ENCODE peak calls at places on chromosomes 13 and 19, in nine cellular contexts. E, T, V, O, Q, N, B, R and G are unnamed samples.

GRCh38 chr13:28410096-28410495 is 84.8 kb downstream of the FLT1 start:
- DNase-seq in E (no peak), T (no peak), V (no peak), O (no peak), Q (no peak), N (no peak), B (no peak), R (no peak), G (no peak)

GRCh38 chr13:51585234-51585672 is 991 bp downstream of the WDFY2 start:
- DNase-seq in E (no peak), T (no peak), V (no peak), O (no peak), Q (no peak), N (no peak), B (no peak), R (no peak), G (peak)

GRCh38 chr13:49315036-49315565 is 67.4 kb downstream of the CDADC1 start:
- DNase-seq in E (no peak), T (no peak), V (no peak), O (no peak), Q (no peak), N (peak), B (no peak), R (no peak), G (no peak)

GRCh38 chr13:45825124-45825650 is 26.4 kb downstream of the SIAH3 start:
- DNase-seq in E (no peak), T (no peak), V (no peak), O (no peak), Q (no peak), N (no peak), B (no peak), R (no peak), G (no peak)

GRCh38 chr13:65584126-65584525 is 1646.0 kb downstream of the PCDH9 start:
- DNase-seq in E (no peak), T (no peak), V (no peak), O (no peak), Q (no peak), N (no peak), B (no peak), R (no peak), G (no peak)

GRCh38 chr19:39090881-39091280 is 6.7 kb downstream of the ACP7 start:
- DNase-seq in E (no peak), T (no peak), V (no peak), O (no peak), Q (no peak), N (no peak), B (no peak), R (no peak), G (no peak)

GRCh38 chr19:33177417-33177976 is 16.6 kb upstream of the LRP3 start:
- DNase-seq in E (no peak), T (peak), V (peak), O (no peak), Q (no peak), N (no peak), B (no peak), R (no peak), G (no peak)

GRCh38 chr13:49517461-49517860 is 21.7 kb downstream of the PHF11 start:
- DNase-seq in E (no peak), T (peak), V (no peak), O (no peak), Q (no peak), N (no peak), B (peak), R (no peak), G (peak)

GRCh38 chr19:48997972-48998371 is 4.3 kb downstream of the RUVBL2 start:
- DNase-seq in E (peak), T (peak), V (peak), O (no peak), Q (no peak), N (peak), B (no peak), R (no peak), G (peak)

GRCh38 chr19:46859637-46860124 is 1.1 kb upstream of the ARHGAP35 start:
- DNase-seq in E (no peak), T (peak), V (no peak), O (peak), Q (peak), N (no peak), B (no peak), R (no peak), G (no peak)